ENCODE peak calls at places on chromosome 12, in four cellular contexts. Z is HepG2, V is SK-N-SH, B is K562. L is an unnamed sample.

GRCh38 chr12:71447691-71448660 is 8.4 kb downstream of the LGR5 start:
- DNase-seq in Z (no peak), V (no peak), B (no peak), L (no peak)

GRCh38 chr12:52183544-52183910 is 8.3 kb downstream of the KRT80 start:
- DNase-seq in Z (no peak), V (no peak), B (no peak), L (no peak)

GRCh38 chr12:109492371-109492770 is 14.9 kb downstream of the UBE3B start:
- DNase-seq in Z (no peak), V (no peak), B (no peak), L (no peak)

GRCh38 chr12:2749580-2749979 is 45.2 kb upstream of the FKBP4 start:
- DNase-seq in Z (no peak), V (no peak), B (no peak), L (no peak)

GRCh38 chr12:116448165-116448756 is 110.9 kb upstream of the MAP1LC3B2 start:
- DNase-seq in Z (no peak), V (no peak), B (no peak), L (no peak)

GRCh38 chr12:117098361-117099217 is 627 bp downstream of the TESC start:
- DNase-seq in Z (no peak), V (peak), B (peak), L (no peak)

GRCh38 chr12:52147367-52147972 is 44.3 kb downstream of the KRT80 start:
- DNase-seq in Z (peak), V (peak), B (peak), L (peak)

GRCh38 chr12:124020398-124021024 is 47.5 kb downstream of the ZNF664 start:
- DNase-seq in Z (no peak), V (no peak), B (no peak), L (no peak)

GRCh38 chr12:104064842-104065441 is 611 bp downstream of the HCFC2 start:
- DNase-seq in Z (no peak), V (peak), B (no peak), L (peak)

GRCh38 chr12:46303039-46303666 is 34.3 kb upstream of the SLC38A1 start:
- DNase-seq in Z (peak), V (peak), B (peak), L (peak)

GRCh38 chr12:119565404-119565803 is 28.2 kb upstream of the TMEM233 start:
- DNase-seq in Z (no peak), V (no peak), B (no peak), L (peak)

GRCh38 chr12:13173012-13173441 is 23.5 kb upstream of the EMP1 start:
- DNase-seq in Z (no peak), V (no peak), B (no peak), L (no peak)
- TF ChIP-seq JUND in Z (no peak), V (no peak), B (no peak), L (no peak)

DNA sequence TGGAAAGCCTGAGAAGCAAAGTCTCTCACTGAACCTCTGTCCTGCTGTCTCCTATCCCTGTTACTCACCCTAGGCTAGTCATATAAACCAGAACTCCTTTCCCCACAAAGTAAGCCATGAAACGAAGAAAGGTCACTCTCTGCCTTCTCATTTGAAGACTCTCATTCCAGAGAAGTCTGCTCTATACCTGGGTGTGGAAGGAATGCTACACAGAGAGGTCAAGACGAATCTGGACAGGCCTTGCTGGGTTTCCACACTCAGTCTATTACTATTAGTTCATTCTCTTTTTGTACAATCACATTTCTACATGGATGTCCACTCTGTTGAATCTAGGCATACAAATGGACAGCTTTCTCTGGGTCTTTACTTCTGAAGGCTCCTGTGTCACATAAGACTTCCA is 2.4 kb upstream of the AEBP2 start:
- DNase-seq in Z (no peak), V (no peak), B (no peak), L (no peak)
- TF ChIP-seq JUND in Z (no peak), V (no peak), B (no peak), L (no peak)

GRCh38 chr12:1628671-1629337 is at the start of gene WNT5B:
- DNase-seq in Z (no peak), V (peak), B (no peak), L (no peak)

GRCh38 chr12:1629338-1630080 is 478 bp downstream of the WNT5B start:
- DNase-seq in Z (peak), V (peak), B (no peak), L (no peak)

GRCh38 chr12:1630827-1631591 is 2.0 kb downstream of the WNT5B start:
- DNase-seq in Z (peak), V (peak), B (no peak), L (no peak)

GRCh38 chr12:1632702-1633101 is 3.7 kb downstream of the WNT5B start:
- DNase-seq in Z (no peak), V (no peak), B (no peak), L (no peak)

GRCh38 chr12:1630081-1630826 is 1.2 kb downstream of the WNT5B start:
- DNase-seq in Z (no peak), V (peak), B (no peak), L (peak)
- TF ChIP-seq JUND in Z (no peak), V (no peak), B (no peak), L (no peak)

GRCh38 chr12:50100561-50100960 is 3.2 kb upstream of the GPD1 start:
- DNase-seq in Z (no peak), V (no peak), B (no peak), L (no peak)

GRCh38 chr12:50103351-50103750 is 457 bp upstream of the GPD1 start:
- DNase-seq in Z (no peak), V (no peak), B (no peak), L (no peak)

GRCh38 chr12:50102648-50103309 is 1.0 kb upstream of the GPD1 start:
- DNase-seq in Z (no peak), V (no peak), B (no peak), L (no peak)

GRCh38 chr12:50102186-50102585 is 1.6 kb upstream of the GPD1 start:
- DNase-seq in Z (no peak), V (no peak), B (no peak), L (no peak)

GRCh38 chr12:50101663-50102062 is 2.1 kb upstream of the GPD1 start:
- DNase-seq in Z (peak), V (peak), B (peak), L (peak)
- TF ChIP-seq JUND in Z (no peak), V (no peak), B (no peak), L (no peak)

GRCh38 chr12:63103489-63104131 is 47.4 kb downstream of the AVPR1A start:
- DNase-seq in Z (peak), V (peak), B (peak), L (peak)
- TF ChIP-seq JUND in Z (no peak), V (no peak), B (no peak), L (no peak)

DNA sequence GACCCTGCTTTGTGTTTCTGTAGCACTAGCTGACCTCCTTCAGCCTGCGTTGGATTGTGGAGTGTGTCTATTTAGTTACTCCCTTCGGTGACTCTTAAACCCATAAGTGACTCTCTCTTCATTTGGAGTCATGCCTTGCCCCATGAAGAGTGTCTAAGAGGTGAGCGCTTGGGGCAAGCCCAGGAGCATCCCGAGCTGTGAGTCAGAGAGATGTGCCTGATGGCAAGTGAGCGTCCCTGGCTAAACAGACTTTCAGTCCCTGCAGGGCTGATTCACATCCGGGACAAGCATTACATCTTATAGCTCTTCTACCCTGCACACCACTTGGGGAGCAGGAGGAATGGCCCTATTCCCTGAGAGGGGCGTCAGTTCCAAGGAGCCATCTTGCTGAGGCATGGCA is 24.3 kb upstream of the ATF1 start:
- DNase-seq in Z (no peak), V (no peak), B (no peak), L (no peak)
- TF ChIP-seq JUND in Z (no peak), V (no peak), B (no peak), L (no peak)

GRCh38 chr12:11071414-11071813 is 9.3 kb upstream of the TAS2R46 start:
- DNase-seq in Z (peak), V (no peak), B (no peak), L (no peak)
- TF ChIP-seq JUND in Z (no peak), V (no peak), B (no peak), L (no peak)

GRCh38 chr12:127145929-127146789 is 1120.8 kb upstream of the TMEM132C start:
- DNase-seq in Z (no peak), V (peak), B (peak), L (no peak)
- TF ChIP-seq JUND in Z (no peak), V (no peak), B (no peak), L (no peak)

GRCh38 chr12:125892276-125892675 is 827.0 kb downstream of the AACS start:
- DNase-seq in Z (no peak), V (no peak), B (no peak), L (no peak)
- TF ChIP-seq JUND in Z (no peak), V (no peak), B (no peak), L (no peak)

GRCh38 chr12:63129927-63130326 is 21.1 kb downstream of the AVPR1A start:
- DNase-seq in Z (no peak), V (no peak), B (peak), L (no peak)
- TF ChIP-seq JUND in Z (no peak), V (no peak), B (no peak), L (no peak)

L was measured in T47D.